ENCODE peak calls at places on chromosomes 5 and 9, in five cellular contexts. E, G, M, K and W are unnamed samples.

GRCh38 chr9:87063246-87063645 is 115.9 kb upstream of the GAS1 start:
- DNase-seq in E (no peak), G (peak), M (no peak), K (no peak), W (no peak)

GRCh38 chr9:22147818-22148573 is 138.9 kb upstream of the CDKN2B start:
- DNase-seq in E (no peak), G (peak), M (no peak), K (no peak), W (peak)

GRCh38 chr9:121884057-121884512 is 209.0 kb downstream of the TTLL11 start:
- DNase-seq in E (no peak), G (no peak), M (no peak), K (no peak), W (no peak)

GRCh38 chr5:39473156-39473779 is 48.5 kb upstream of the DAB2 start:
- DNase-seq in E (no peak), G (peak), M (no peak), K (no peak), W (no peak)

GRCh38 chr9:130623466-130623865 is 40.9 kb upstream of the PRDM12 start:
- DNase-seq in E (no peak), G (no peak), M (no peak), K (no peak), W (no peak)

GRCh38 chr9:136549010-136549980 is 3.4 kb upstream of the NOTCH1 start:
- DNase-seq in E (no peak), G (no peak), M (no peak), K (no peak), W (no peak)

GRCh38 chr5:143243103-143243502 is 160.4 kb downstream of the NR3C1 start:
- DNase-seq in E (no peak), G (no peak), M (no peak), K (no peak), W (no peak)

GRCh38 chr9:89549031-89549644 is 51.2 kb upstream of the SEMA4D start:
- DNase-seq in E (peak), G (peak), M (peak), K (peak), W (no peak)

GRCh38 chr9:76618762-76619161 is 145.5 kb upstream of the PCA3 start:
- DNase-seq in E (no peak), G (peak), M (no peak), K (no peak), W (peak)

GRCh38 chr5:10333154-10334006 is 20.1 kb upstream of the MARCHF6 start:
- DNase-seq in E (no peak), G (peak), M (no peak), K (peak), W (no peak)